ENCODE peak calls at places on chromosomes 3 and 15, in five cellular contexts. One of them, this sample, is unnamed.

GRCh38 chr3:55549172-55549571 is 62.1 kb upstream of the WNT5A start:
- DNase-seq in RPMI8226: no peak
- DNase-seq in transverse colon: no peak
- DNase-seq in upper lobe of left lung: no peak
- DNase-seq in right cardiac atrium: no peak
- DNase-seq in this sample: no peak

GRCh38 chr15:75648156-75649000 is 666 bp downstream of the SNX33 start:
- DNase-seq in right cardiac atrium: peak
- DNase-seq in RPMI8226: no peak
- DNase-seq in upper lobe of left lung: peak
- DNase-seq in transverse colon: peak
- DNase-seq in this sample: no peak

GRCh38 chr3:14632445-14632930 is 19.1 kb upstream of the CCDC174 start:
- DNase-seq in transverse colon: no peak
- DNase-seq in right cardiac atrium: no peak
- DNase-seq in upper lobe of left lung: no peak
- DNase-seq in RPMI8226: no peak
- DNase-seq in this sample: no peak

GRCh38 chr15:100713163-100713867 is 110.9 kb downstream of the ASB7 start:
- DNase-seq in RPMI8226: no peak
- DNase-seq in upper lobe of left lung: peak
- DNase-seq in right cardiac atrium: no peak
- DNase-seq in transverse colon: peak
- DNase-seq in this sample: no peak

GRCh38 chr3:107525101-107525953 is 2.6 kb downstream of the BBX start:
- DNase-seq in upper lobe of left lung: peak
- DNase-seq in transverse colon: peak
- DNase-seq in right cardiac atrium: peak
- DNase-seq in RPMI8226: peak
- DNase-seq in this sample: peak

GRCh38 chr15:90358124-90359033 is 6.3 kb downstream of the ZNF774 start:
- DNase-seq in upper lobe of left lung: peak
- DNase-seq in right cardiac atrium: no peak
- DNase-seq in transverse colon: peak
- DNase-seq in RPMI8226: no peak
- DNase-seq in this sample: no peak

GRCh38 chr3:138456961-138457862 is 22.8 kb downstream of the ESYT3 start:
- DNase-seq in transverse colon: no peak
- DNase-seq in upper lobe of left lung: peak
- DNase-seq in RPMI8226: no peak
- DNase-seq in right cardiac atrium: no peak
- DNase-seq in this sample: no peak

GRCh38 chr15:52023169-52023922 is 4.3 kb downstream of the MAPK6 start:
- DNase-seq in transverse colon: no peak
- DNase-seq in right cardiac atrium: no peak
- DNase-seq in upper lobe of left lung: no peak
- DNase-seq in RPMI8226: no peak
- DNase-seq in this sample: no peak

GRCh38 chr3:107001635-107002034 is 375.6 kb upstream of the CCDC54 start:
- DNase-seq in right cardiac atrium: no peak
- DNase-seq in upper lobe of left lung: no peak
- DNase-seq in RPMI8226: no peak
- DNase-seq in transverse colon: no peak
- DNase-seq in this sample: no peak

GRCh38 chr3:100033184-100033583 is 81.1 kb downstream of the FILIP1L start:
- DNase-seq in upper lobe of left lung: no peak
- DNase-seq in transverse colon: no peak
- DNase-seq in right cardiac atrium: no peak
- DNase-seq in RPMI8226: no peak
- DNase-seq in this sample: no peak

GRCh38 chr15:55823191-55823670 is 80.3 kb upstream of the PRTG start:
- DNase-seq in upper lobe of left lung: no peak
- DNase-seq in right cardiac atrium: no peak
- DNase-seq in transverse colon: no peak
- DNase-seq in RPMI8226: no peak
- DNase-seq in this sample: no peak

GRCh38 chr3:193954752-193955151 is 181.2 kb upstream of the HES1 start:
- DNase-seq in transverse colon: no peak
- DNase-seq in upper lobe of left lung: no peak
- DNase-seq in RPMI8226: no peak
- DNase-seq in right cardiac atrium: no peak
- DNase-seq in this sample: no peak

GRCh38 chr15:94674251-94674650 is 442.9 kb downstream of the MCTP2 start:
- DNase-seq in transverse colon: no peak
- DNase-seq in right cardiac atrium: peak
- DNase-seq in upper lobe of left lung: no peak
- DNase-seq in RPMI8226: no peak
- DNase-seq in this sample: no peak

GRCh38 chr15:96355561-96356129 is 25.1 kb downstream of the NR2F2 start:
- DNase-seq in RPMI8226: no peak
- DNase-seq in transverse colon: no peak
- DNase-seq in upper lobe of left lung: no peak
- DNase-seq in right cardiac atrium: peak
- DNase-seq in this sample: no peak

GRCh38 chr3:65951836-65952505 is 86.7 kb downstream of the MAGI1 start:
- DNase-seq in RPMI8226: no peak
- DNase-seq in right cardiac atrium: no peak
- DNase-seq in upper lobe of left lung: no peak
- DNase-seq in transverse colon: no peak
- DNase-seq in this sample: no peak

GRCh38 chr3:43689766-43690399 is 855 bp upstream of the ABHD5 start:
- DNase-seq in transverse colon: no peak
- DNase-seq in upper lobe of left lung: no peak
- DNase-seq in RPMI8226: peak
- DNase-seq in right cardiac atrium: no peak
- DNase-seq in this sample: peak

GRCh38 chr15:66654718-66655375 is 47.2 kb upstream of the SMAD6 start:
- DNase-seq in right cardiac atrium: peak
- DNase-seq in upper lobe of left lung: peak
- DNase-seq in RPMI8226: no peak
- DNase-seq in transverse colon: no peak
- DNase-seq in this sample: no peak

GRCh38 chr3:10470666-10471336 is 34.6 kb downstream of the ATP2B2 start:
- DNase-seq in right cardiac atrium: no peak
- DNase-seq in transverse colon: no peak
- DNase-seq in upper lobe of left lung: no peak
- DNase-seq in RPMI8226: no peak
- DNase-seq in this sample: no peak

GRCh38 chr3:107142171-107142570 is 235.1 kb upstream of the CCDC54 start:
- DNase-seq in upper lobe of left lung: no peak
- DNase-seq in RPMI8226: peak
- DNase-seq in transverse colon: no peak
- DNase-seq in right cardiac atrium: no peak
- DNase-seq in this sample: no peak

GRCh38 chr3:110708166-110708565 is 363.4 kb upstream of the NECTIN3 start:
- DNase-seq in RPMI8226: no peak
- DNase-seq in upper lobe of left lung: no peak
- DNase-seq in transverse colon: no peak
- DNase-seq in right cardiac atrium: no peak
- DNase-seq in this sample: no peak